ENCODE peak calls at places on chromosomes 6 and 20, in four cellular contexts. U, Q, A and I are unnamed samples.

GRCh38 chr6:107629545-107630147 is 139.7 kb downstream of the SOBP start:
- DNase-seq in U (no peak), Q (no peak), A (no peak), I (no peak)

GRCh38 chr6:43760799-43761168 is 9.2 kb upstream of the VEGFA start:
- DNase-seq in U (no peak), Q (no peak), A (no peak), I (no peak)

GRCh38 chr6:3325210-3325609 is 66.5 kb downstream of the PSMG4 start:
- DNase-seq in U (no peak), Q (no peak), A (no peak), I (no peak)

GRCh38 chr20:51562334-51563140 is 20.0 kb upstream of the NFATC2 start:
- DNase-seq in U (peak; percentile 94), Q (peak; percentile 68), A (peak; percentile 89), I (peak; percentile 85)

GRCh38 chr6:83838727-83839126 is 14.4 kb upstream of the RIPPLY2 start:
- DNase-seq in U (no peak), Q (no peak), A (no peak), I (no peak)

GRCh38 chr6:50610562-50610961 is 102.8 kb upstream of the TFAP2D start:
- DNase-seq in U (no peak), Q (no peak), A (no peak), I (no peak)

GRCh38 chr6:158853072-158853871 is 34.1 kb upstream of the EZR start:
- DNase-seq in U (no peak), Q (peak; percentile 86), A (no peak), I (peak; percentile 53)

GRCh38 chr6:125213936-125214335 is 60.4 kb downstream of the TPD52L1 start:
- DNase-seq in U (no peak), Q (no peak), A (no peak), I (no peak)

GRCh38 chr20:50188287-50188688 is 2.3 kb upstream of the CEBPB start:
- DNase-seq in U (no peak), Q (no peak), A (no peak), I (no peak)

GRCh38 chr6:27650620-27651370 is 177.9 kb upstream of the ZNF184 start:
- DNase-seq in U (no peak), Q (no peak), A (no peak), I (no peak)
- H3K4me3 ChIP-seq in U (no peak overlapping the region), Q (no peak overlapping the region), A (no peak overlapping the region), I (no peak overlapping the region)

DNA sequence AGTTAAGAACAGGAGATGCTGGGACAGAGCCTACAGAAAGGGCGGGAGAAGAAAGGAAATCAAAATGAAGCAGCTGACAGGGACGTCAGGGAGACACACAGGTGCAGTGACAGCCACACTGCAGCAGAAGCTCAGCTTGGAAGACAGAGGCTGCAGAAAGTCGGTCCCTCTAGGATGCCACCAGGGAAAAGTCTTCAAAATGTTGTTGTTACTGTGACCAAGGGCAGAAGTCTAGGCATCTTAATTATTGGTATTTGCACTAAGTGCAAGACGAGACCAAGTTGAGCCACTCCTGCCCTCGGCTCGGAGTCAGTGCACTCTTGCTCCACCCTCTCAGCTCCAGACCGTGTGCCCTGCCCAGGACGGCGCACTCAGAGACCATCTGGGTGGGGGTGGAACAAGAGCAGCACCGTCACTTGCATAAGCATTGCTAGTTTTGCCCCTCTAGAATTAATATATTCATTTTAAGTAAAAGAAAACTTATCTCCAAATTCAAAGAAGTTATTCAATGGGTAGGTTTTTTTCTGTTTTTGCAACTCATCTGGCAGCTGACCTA is 2.6 kb downstream of the PRR18 start:
- DNase-seq in U (no peak), Q (no peak), A (no peak), I (no peak)
- H3K27me3 ChIP-seq in U (peaks cover 17% of the 10 kb centered on the region), Q (no peaks in the 10 kb centered on the region), A (peaks cover 37% of the 10 kb centered on the region), I (peaks cover 4% of the 10 kb centered on the region)

GRCh38 chr20:54103067-54103761 is 32.8 kb upstream of the BCAS1 start:
- DNase-seq in U (peak; percentile 55), Q (peak; percentile 56), A (peak; percentile 55), I (peak; percentile 33)
- H3K4me3 ChIP-seq in U (no peak overlapping the region), Q (no peak overlapping the region), A (no peak overlapping the region), I (no peak overlapping the region)

GRCh38 chr6:45692021-45692420 is 314.3 kb upstream of the SUPT3H start:
- DNase-seq in U (no peak), Q (no peak), A (no peak), I (no peak)

GRCh38 chr6:45689926-45690615 is 312.3 kb upstream of the SUPT3H start:
- DNase-seq in U (no peak), Q (no peak), A (no peak), I (no peak)

GRCh38 chr6:45688180-45688579 is 310.4 kb upstream of the SUPT3H start:
- DNase-seq in U (no peak), Q (no peak), A (no peak), I (no peak)

GRCh38 chr6:45690846-45691245 is 313.1 kb upstream of the SUPT3H start:
- DNase-seq in U (no peak), Q (no peak), A (no peak), I (no peak)

DNA sequence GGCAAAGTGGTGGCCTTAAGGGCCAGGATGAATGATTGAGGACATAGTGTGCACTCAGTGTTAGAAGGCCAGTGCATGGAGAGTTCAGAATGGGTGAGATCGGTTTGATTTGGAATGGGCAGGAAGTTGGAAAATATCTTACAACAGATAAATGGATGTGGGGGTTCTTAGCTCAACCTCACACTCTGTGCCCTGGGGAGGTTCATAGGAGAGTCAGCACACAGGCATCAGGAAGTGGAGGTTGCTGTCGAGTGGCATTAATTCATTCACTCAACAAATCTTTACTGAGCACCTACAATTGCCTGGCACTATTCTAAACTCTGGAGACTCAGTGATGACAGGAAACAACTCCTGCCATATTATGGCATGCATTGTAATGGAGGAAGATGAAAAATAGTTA is 313.7 kb upstream of the SUPT3H start:
- DNase-seq in U (no peak), Q (no peak), A (no peak), I (no peak)
- H3K27me3 ChIP-seq in U (no peaks in the 10 kb centered on the region), Q (no peaks in the 10 kb centered on the region), A (no peaks in the 10 kb centered on the region), I (no peaks in the 10 kb centered on the region)

GRCh38 chr6:27811383-27811782 is 100.8 kb downstream of the OR2B2 start:
- DNase-seq in U (no peak), Q (no peak), A (no peak), I (no peak)
- H3K4me3 ChIP-seq in U (no peak overlapping the region), Q (no peak overlapping the region), A (peak overlapping the region; percentile 48), I (no peak overlapping the region)

DNA sequence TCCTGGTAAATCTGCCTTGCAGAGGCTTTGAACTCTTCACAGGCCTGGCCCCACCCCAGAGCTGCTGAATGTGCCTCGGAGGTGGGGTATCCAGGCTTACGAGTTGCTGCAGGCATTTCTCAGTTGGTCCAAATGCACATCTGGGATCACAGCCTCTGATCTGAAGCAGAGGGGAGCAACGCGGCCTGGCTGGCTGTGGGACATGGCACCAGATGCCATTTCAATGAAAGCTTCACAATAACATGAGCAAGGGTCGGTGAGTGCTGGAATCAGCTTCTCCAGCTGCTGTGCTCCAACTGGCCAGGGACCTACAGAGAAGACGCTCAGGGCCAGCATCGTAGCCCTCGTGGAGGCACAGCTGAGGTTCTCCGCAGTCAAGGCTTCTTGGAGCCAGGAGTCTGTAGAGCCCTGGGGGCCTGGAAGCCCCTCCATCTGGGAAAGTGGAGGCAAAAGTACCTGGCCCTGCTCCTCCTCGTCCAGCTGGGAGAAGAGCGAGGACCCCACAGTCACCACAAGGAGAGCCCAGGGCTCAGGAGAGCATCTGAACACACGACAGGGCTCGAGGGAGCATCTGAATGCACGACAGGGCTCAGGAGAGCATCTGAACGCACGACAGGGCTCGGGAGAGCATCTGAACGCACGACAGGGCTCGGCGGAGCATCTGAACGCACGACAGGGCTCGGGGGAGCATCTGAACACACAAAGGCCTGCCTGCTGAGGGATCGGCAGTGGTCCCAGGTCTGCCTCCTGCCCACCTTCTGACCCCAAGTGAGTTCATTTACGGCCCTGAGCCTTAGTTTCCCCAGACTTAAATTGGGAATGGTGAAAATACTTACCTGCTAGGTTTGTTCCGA is 165.2 kb downstream of the DLL1 start:
- DNase-seq in U (no peak), Q (no peak), A (no peak), I (peak; percentile 8)
- H3K27me3 ChIP-seq in U (no peaks in the 10 kb centered on the region), Q (no peaks in the 10 kb centered on the region), A (no peaks in the 10 kb centered on the region), I (no peaks in the 10 kb centered on the region)